ENCODE peak calls at places on chromosomes 3 and 15, in ten cellular contexts. K, J, H, D, T, R, F, A, L and U are unnamed samples.

GRCh38 chr3:129123314-129124060 is 1.9 kb upstream of the RAB43 start:
- DNase-seq in K (no peak), J (no peak), H (no peak), D (no peak), T (peak), R (no peak), F (no peak), A (no peak), L (no peak), U (no peak)

GRCh38 chr3:124964432-124964831 is 29.9 kb upstream of the MUC13 start:
- DNase-seq in K (no peak), J (no peak), H (no peak), D (no peak), T (no peak), R (no peak), F (no peak), A (no peak), L (no peak), U (no peak)

GRCh38 chr3:101680466-101680865 is 3.5 kb upstream of the ZBTB11 start:
- DNase-seq in K (no peak), J (no peak), H (no peak), D (no peak), T (no peak), R (no peak), F (no peak), A (no peak), L (no peak), U (no peak)

GRCh38 chr15:60480149-60480548 is 1.2 kb upstream of the ICE2 start:
- DNase-seq in K (no peak), J (no peak), H (no peak), D (no peak), T (no peak), R (no peak), F (no peak), A (no peak), L (no peak), U (no peak)

GRCh38 chr15:52780172-52780980 is 9.8 kb downstream of the ONECUT1 start:
- DNase-seq in K (no peak), J (peak), H (peak), D (no peak), T (peak), R (peak), F (peak), A (no peak), L (peak), U (peak)

GRCh38 chr15:39752991-39753390 is 29.6 kb downstream of the FSIP1 start:
- DNase-seq in K (no peak), J (no peak), H (no peak), D (no peak), T (no peak), R (no peak), F (no peak), A (no peak), L (no peak), U (no peak)

GRCh38 chr15:57611938-57612337 is 20.2 kb downstream of the MYZAP start:
- DNase-seq in K (no peak), J (no peak), H (no peak), D (peak), T (peak), R (peak), F (no peak), A (peak), L (no peak), U (peak)

GRCh38 chr15:37921527-37922385 is 12.7 kb upstream of the TMCO5A start:
- DNase-seq in K (no peak), J (no peak), H (no peak), D (no peak), T (peak), R (no peak), F (no peak), A (no peak), L (no peak), U (no peak)

GRCh38 chr3:179069762-179070390 is 1.7 kb downstream of the ZMAT3 start:
- DNase-seq in K (no peak), J (no peak), H (no peak), D (no peak), T (no peak), R (no peak), F (no peak), A (no peak), L (no peak), U (no peak)

GRCh38 chr3:136905549-136905948 is 43.5 kb downstream of the NCK1 start:
- DNase-seq in K (no peak), J (no peak), H (no peak), D (no peak), T (no peak), R (no peak), F (no peak), A (no peak), L (no peak), U (no peak)

GRCh38 chr15:74215958-74216357 is 13.4 kb upstream of the STRA6 start:
- DNase-seq in K (no peak), J (no peak), H (no peak), D (no peak), T (no peak), R (no peak), F (no peak), A (no peak), L (no peak), U (no peak)

GRCh38 chr3:183638092-183638644 is 2.7 kb downstream of the KLHL24 start:
- DNase-seq in K (no peak), J (no peak), H (no peak), D (no peak), T (no peak), R (no peak), F (no peak), A (no peak), L (no peak), U (no peak)

GRCh38 chr15:64193971-64194370 is 31.1 kb upstream of the PPIB start:
- DNase-seq in K (no peak), J (no peak), H (no peak), D (no peak), T (no peak), R (no peak), F (no peak), A (no peak), L (no peak), U (no peak)

GRCh38 chr3:72319202-72320095 is 528.8 kb downstream of the SHQ1 start:
- DNase-seq in K (no peak), J (no peak), H (no peak), D (no peak), T (no peak), R (peak), F (no peak), A (no peak), L (no peak), U (no peak)

GRCh38 chr15:96585634-96586386 is 255.3 kb downstream of the NR2F2 start:
- DNase-seq in K (no peak), J (no peak), H (no peak), D (no peak), T (no peak), R (peak), F (no peak), A (no peak), L (no peak), U (no peak)
- TF ChIP-seq CTCF in K (no peak), J (no peak), H (peak), D (no peak), T (peak), R (peak), F (no peak), A (no peak), L (peak), U (peak)

GRCh38 chr3:31568649-31569048 is 35.9 kb downstream of the STT3B start:
- DNase-seq in K (no peak), J (no peak), H (no peak), D (no peak), T (no peak), R (no peak), F (no peak), A (no peak), L (no peak), U (no peak)

GRCh38 chr3:31571325-31571724 is 38.6 kb downstream of the STT3B start:
- DNase-seq in K (no peak), J (no peak), H (no peak), D (no peak), T (no peak), R (no peak), F (no peak), A (no peak), L (no peak), U (no peak)

GRCh38 chr3:31562525-31562924 is 29.8 kb downstream of the STT3B start:
- DNase-seq in K (no peak), J (no peak), H (peak), D (no peak), T (peak), R (no peak), F (no peak), A (no peak), L (no peak), U (no peak)

GRCh38 chr3:31565288-31565687 is 32.6 kb downstream of the STT3B start:
- DNase-seq in K (no peak), J (no peak), H (no peak), D (no peak), T (no peak), R (no peak), F (no peak), A (no peak), L (no peak), U (no peak)

GRCh38 chr3:31567036-31567435 is 34.3 kb downstream of the STT3B start:
- DNase-seq in K (no peak), J (no peak), H (no peak), D (no peak), T (peak), R (no peak), F (no peak), A (no peak), L (no peak), U (no peak)
- TF ChIP-seq CTCF in K (no peak), J (peak), H (peak), D (no peak), T (no peak), R (no peak), F (peak), A (no peak), L (peak), U (peak)

DNA sequence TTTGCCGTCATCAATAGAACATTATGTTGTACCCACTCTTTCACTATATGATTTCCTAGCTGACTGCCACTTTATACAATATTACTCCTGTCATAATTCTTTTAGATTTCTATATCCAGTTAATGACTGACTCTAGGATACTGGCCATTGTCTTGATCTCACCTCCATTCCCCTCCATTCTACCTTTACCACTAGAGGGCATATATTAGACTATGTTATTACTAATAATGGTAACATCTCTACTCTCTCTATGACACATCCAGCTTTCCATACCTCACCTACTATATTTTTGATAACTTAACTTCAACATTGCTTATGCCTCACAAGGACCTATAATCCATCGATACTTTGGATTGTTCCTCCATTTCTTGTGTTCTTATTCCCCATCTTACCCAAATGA is 31.4 kb upstream of the POU1F1 start:
- DNase-seq in K (no peak), J (no peak), H (no peak), D (no peak), T (no peak), R (no peak), F (no peak), A (no peak), L (no peak), U (no peak)
- TF ChIP-seq CTCF in K (no peak), J (peak), H (no peak), D (no peak), T (no peak), R (no peak), F (no peak), A (no peak), L (peak), U (no peak)

GRCh38 chr3:17194116-17194515 is 309.4 kb downstream of the PLCL2 start:
- DNase-seq in K (no peak), J (no peak), H (no peak), D (no peak), T (no peak), R (no peak), F (no peak), A (no peak), L (no peak), U (no peak)

GRCh38 chr3:17195192-17195611 is 310.4 kb downstream of the PLCL2 start:
- DNase-seq in K (no peak), J (peak), H (no peak), D (no peak), T (no peak), R (no peak), F (no peak), A (no peak), L (no peak), U (no peak)

GRCh38 chr3:17201538-17201937 is 316.8 kb downstream of the PLCL2 start:
- DNase-seq in K (no peak), J (no peak), H (no peak), D (no peak), T (no peak), R (no peak), F (no peak), A (no peak), L (no peak), U (no peak)

GRCh38 chr3:17192995-17193394 is 308.2 kb downstream of the PLCL2 start:
- DNase-seq in K (no peak), J (no peak), H (no peak), D (no peak), T (no peak), R (no peak), F (no peak), A (no peak), L (no peak), U (no peak)

GRCh38 chr3:17195856-17196604 is 311.3 kb downstream of the PLCL2 start:
- DNase-seq in K (no peak), J (peak), H (no peak), D (no peak), T (no peak), R (no peak), F (no peak), A (no peak), L (no peak), U (no peak)
- TF ChIP-seq CTCF in K (no peak), J (peak), H (peak), D (no peak), T (no peak), R (no peak), F (no peak), A (no peak), L (no peak), U (no peak)

GRCh38 chr3:51974277-51974962 is 444 bp upstream of the ABHD14A start:
- DNase-seq in K (peak), J (no peak), H (no peak), D (peak), T (no peak), R (peak), F (no peak), A (peak), L (no peak), U (no peak)
- TF ChIP-seq CTCF in K (no peak), J (no peak), H (peak), D (no peak), T (peak), R (peak), F (no peak), A (no peak), L (no peak), U (no peak)